ENCODE peak calls at places on chromosomes 4 and X, in ten cellular contexts. H is aorta; S is adrenal gland; L is GM04503; D is COR-L47; V is GM12865; T is GM12864; B is hypothalamus; R is stimulated activated naive B cell treated with anti-CD40 and anti-IgM and Interleukin-4, amounts not matched to agents 10 μg/mL and 1 μg/mL and 100 μg/mL, for 72 hours; O is amniotic epithelial cell. Z is an unnamed sample.

GRCh38 chrX:39665830-39666518 is 431.8 kb downstream of the BCOR start:
- DNase-seq in H (no peak), S (no peak), L (peak; percentile 22), D (no peak), V (no peak), T (no peak), B (no peak), R (no peak), O (no peak), Z (no peak)

GRCh38 chr4:53767503-53767902 is 176.2 kb upstream of the LNX1 start:
- DNase-seq in H (no peak), S (no peak), L (peak; percentile 87), D (no peak), V (no peak), T (no peak), B (no peak), R (no peak), O (peak; percentile 92), Z (no peak)

GRCh38 chr4:148164529-148164928 is 277.7 kb downstream of the NR3C2 start:
- DNase-seq in H (no peak), S (no peak), L (no peak), D (no peak), V (no peak), T (no peak), B (no peak), R (no peak), O (no peak), Z (no peak)

GRCh38 chrX:8404443-8404842 is 60.2 kb upstream of the VCX3B start:
- DNase-seq in H (no peak), S (no peak), L (no peak), D (no peak), V (no peak), T (no peak), B (no peak), R (no peak), O (peak; percentile 7), Z (peak; percentile 3)

GRCh38 chr4:92012899-92013867 is 290.6 kb upstream of the GRID2 start:
- DNase-seq in H (no peak), S (no peak), L (no peak), D (no peak), V (no peak), T (no peak), B (no peak), R (no peak), O (peak; percentile 5), Z (no peak)

GRCh38 chr4:32142075-32142474 is 1421.9 kb downstream of the PCDH7 start:
- DNase-seq in H (no peak), S (no peak), L (no peak), D (no peak), V (no peak), T (no peak), B (no peak), R (no peak), O (no peak), Z (peak; percentile 37)

GRCh38 chr4:82891728-82892466 is 944 bp upstream of the SEC31A start:
- DNase-seq in H (no peak), S (no peak), L (no peak), D (no peak), V (peak; percentile 23), T (no peak), B (no peak), R (no peak), O (no peak), Z (no peak)

GRCh38 chr4:2009651-2010233 is 968 bp upstream of the NELFA start:
- DNase-seq in H (peak; percentile 84), S (peak; percentile 51), L (no peak), D (peak; percentile 66), V (peak; percentile 68), T (peak; percentile 7), B (no peak), R (peak; percentile 30), O (peak; percentile 53), Z (peak; percentile 47)

GRCh38 chrX:19649227-19650009 is 134.1 kb upstream of the MAP3K15 start:
- DNase-seq in H (no peak), S (no peak), L (peak; percentile 63), D (no peak), V (no peak), T (no peak), B (no peak), R (no peak), O (no peak), Z (no peak)

GRCh38 chrX:132467029-132467428 is 21.8 kb downstream of the MBNL3 start:
- DNase-seq in H (no peak), S (no peak), L (no peak), D (no peak), V (no peak), T (no peak), B (no peak), R (no peak), O (peak; percentile 66), Z (no peak)

GRCh38 chrX:88886908-88887307 is 139.9 kb downstream of the CPXCR1 start:
- DNase-seq in H (no peak), S (no peak), L (no peak), D (no peak), V (no peak), T (no peak), B (no peak), R (no peak), O (no peak), Z (no peak)

GRCh38 chr4:11293866-11294265 is 134.8 kb downstream of the HS3ST1 start:
- DNase-seq in H (no peak), S (no peak), L (no peak), D (no peak), V (no peak), T (no peak), B (no peak), R (no peak), O (no peak), Z (no peak)

GRCh38 chrX:75061701-75062100 is 94.4 kb downstream of the ABCB7 start:
- DNase-seq in H (no peak), S (no peak), L (no peak), D (no peak), V (no peak), T (no peak), B (no peak), R (no peak), O (peak; percentile 13), Z (no peak)

GRCh38 chr4:73754934-73755333 is 14.6 kb downstream of the CXCL8 start:
- DNase-seq in H (no peak), S (no peak), L (no peak), D (no peak), V (no peak), T (no peak), B (no peak), R (no peak), O (no peak), Z (no peak)

Z was measured in pulmonary artery endothelial cell.